ENCODE peak calls at places on chromosomes 1 and 21, in five cellular contexts. P, Y, K, S and L are unnamed samples.

GRCh38 chr1:62285984-62286481 is 33.2 kb downstream of the KANK4 start:
- ATAC-seq in P (peak; percentile 34), Y (peak; percentile 15), K (no peak), S (peak; percentile 78), L (no peak)

GRCh38 chr1:15347182-15347581 is 62.5 kb upstream of the EFHD2 start:
- ATAC-seq in P (no peak), Y (no peak), K (no peak), S (no peak), L (no peak)

GRCh38 chr1:41370225-41370624 is 9.0 kb downstream of the FOXO6 start:
- ATAC-seq in P (no peak), Y (no peak), K (no peak), S (no peak), L (no peak)

GRCh38 chr1:32208891-32209309 is at the start of gene DCDC2B:
- ATAC-seq in P (peak; percentile 4), Y (peak; percentile 9), K (no peak), S (peak; percentile 59), L (no peak)

GRCh38 chr1:1398677-1399186 is 403 bp downstream of the CCNL2 start:
- ATAC-seq in P (peak; percentile 11), Y (peak; percentile 0), K (no peak), S (peak; percentile 1), L (peak; percentile 4)

GRCh38 chr1:171600852-171601251 is 21.2 kb upstream of the MYOCOS start:
- ATAC-seq in P (no peak), Y (no peak), K (no peak), S (no peak), L (no peak)

GRCh38 chr1:74733616-74734484 is 898 bp downstream of the TYW3 start:
- ATAC-seq in P (peak; percentile 81), Y (peak; percentile 30), K (peak; percentile 62), S (peak; percentile 50), L (peak; percentile 53)

GRCh38 chr21:31728952-31729351 is 3.0 kb downstream of the SCAF4 start:
- ATAC-seq in P (no peak), Y (no peak), K (no peak), S (no peak), L (no peak)

GRCh38 chr1:236663934-236664333 is 22.4 kb upstream of the ACTN2 start:
- ATAC-seq in P (no peak), Y (no peak), K (no peak), S (no peak), L (no peak)

GRCh38 chr1:175154595-175155472 is 37.7 kb downstream of the KIAA0040 start:
- ATAC-seq in P (peak; percentile 73), Y (peak; percentile 16), K (peak; percentile 27), S (peak; percentile 66), L (peak; percentile 59)

GRCh38 chr1:9198538-9199361 is 35.8 kb upstream of the H6PD start:
- ATAC-seq in P (no peak), Y (no peak), K (no peak), S (no peak), L (no peak)

GRCh38 chr1:29711582-29712274 is 475.4 kb downstream of the PTPRU start:
- ATAC-seq in P (no peak), Y (no peak), K (no peak), S (no peak), L (no peak)

GRCh38 chr21:28991861-28992525 is 684 bp downstream of the LTN1 start:
- ATAC-seq in P (peak; percentile 25), Y (peak; percentile 11), K (no peak), S (peak; percentile 2), L (no peak)

GRCh38 chr1:16980473-16981268 is at the start of gene MFAP2:
- ATAC-seq in P (peak; percentile 34), Y (peak; percentile 3), K (no peak), S (no peak), L (peak; percentile 40)

GRCh38 chr1:67005068-67005467 is 48.9 kb downstream of the SLC35D1 start:
- ATAC-seq in P (no peak), Y (no peak), K (peak; percentile 24), S (no peak), L (no peak)

GRCh38 chr1:201754353-201754752 is 74.6 kb upstream of the IPO9 start:
- ATAC-seq in P (no peak), Y (no peak), K (peak; percentile 39), S (no peak), L (peak; percentile 60)

DNA sequence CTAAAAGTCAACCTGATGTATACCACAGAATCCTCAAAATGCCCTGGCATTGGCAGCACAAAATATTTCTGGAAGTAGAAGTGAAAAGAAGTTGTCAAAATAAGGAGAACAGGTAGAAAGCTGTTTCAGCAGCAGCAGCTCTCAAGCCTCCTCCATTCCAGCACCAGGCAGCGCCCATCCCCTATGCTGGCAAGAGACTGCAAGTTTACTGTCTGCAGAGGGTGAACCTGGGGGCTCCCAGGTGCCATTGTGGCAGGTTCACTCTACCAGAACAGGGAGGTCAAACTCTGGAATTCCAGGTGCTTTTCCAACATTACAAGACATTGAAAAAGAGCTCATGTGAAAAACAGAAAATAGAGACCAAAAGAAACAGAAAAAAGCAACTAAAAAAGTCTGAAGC is 128.8 kb upstream of the CTTNBP2NL start:
- ATAC-seq in P (no peak), Y (no peak), K (no peak), S (no peak), L (no peak)
- H3K27ac ChIP-seq in P (no peak overlapping the region), Y (no peak overlapping the region), K (no peak overlapping the region), S (no peak overlapping the region), L (peak overlapping the region; percentile 59)

GRCh38 chr1:71850936-71851335 is 431.4 kb downstream of the NEGR1 start:
- ATAC-seq in P (no peak), Y (no peak), K (peak; percentile 51), S (peak; percentile 42), L (peak; percentile 91)
- H3K27ac ChIP-seq in P (no peak overlapping the region), Y (no peak overlapping the region), K (no peak overlapping the region), S (no peak overlapping the region), L (no peak overlapping the region)

GRCh38 chr1:163174524-163175437 is 27.9 kb downstream of the RGS5 start:
- ATAC-seq in P (peak; percentile 60), Y (peak; percentile 50), K (no peak), S (peak; percentile 68), L (peak; percentile 64)

GRCh38 chr1:163172596-163172995 is 30.1 kb downstream of the RGS5 start:
- ATAC-seq in P (no peak), Y (no peak), K (no peak), S (no peak), L (no peak)

GRCh38 chr1:163170975-163171676 is 31.6 kb downstream of the RGS5 start:
- ATAC-seq in P (no peak), Y (peak; percentile 44), K (no peak), S (no peak), L (peak; percentile 27)

GRCh38 chr1:163171826-163172225 is 30.9 kb downstream of the RGS5 start:
- ATAC-seq in P (no peak), Y (no peak), K (no peak), S (no peak), L (no peak)

GRCh38 chr1:163173121-163173520 is 29.6 kb downstream of the RGS5 start:
- ATAC-seq in P (no peak), Y (peak; percentile 18), K (no peak), S (no peak), L (no peak)
- H3K27ac ChIP-seq in P (no peak overlapping the region), Y (peak overlapping the region; percentile 42), K (no peak overlapping the region), S (no peak overlapping the region), L (peak overlapping the region; percentile 77)

DNA sequence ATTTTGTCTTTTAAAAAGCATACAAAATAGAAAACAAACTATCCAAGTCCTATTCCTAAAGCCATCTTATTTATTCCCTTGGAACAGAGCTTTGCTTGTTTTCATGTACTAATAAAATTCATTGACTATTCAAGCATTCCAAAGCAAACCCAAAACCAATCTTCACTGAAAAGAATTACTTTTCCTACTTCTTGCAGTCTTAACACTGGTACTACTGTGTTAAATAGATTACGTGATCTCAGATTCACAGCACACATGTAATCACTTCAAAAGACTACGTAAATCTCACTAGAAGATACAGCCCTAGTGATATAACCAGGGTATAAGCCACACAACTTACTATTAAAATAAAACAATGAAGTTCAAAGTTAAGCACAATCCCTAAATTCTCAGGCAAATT is 39.0 kb downstream of the ZZZ3 start:
- ATAC-seq in P (no peak), Y (no peak), K (no peak), S (no peak), L (no peak)
- H3K27ac ChIP-seq in P (no peak overlapping the region), Y (no peak overlapping the region), K (no peak overlapping the region), S (no peak overlapping the region), L (no peak overlapping the region)